ENCODE peak calls at places on chromosomes 16 and 17, in five cellular contexts. S, Q, W, P and D are unnamed samples.

GRCh38 chr16:2486645-2487516 is 12.0 kb downstream of the TBC1D24 start:
- DNase-seq in S (no peak), Q (no peak), W (no peak), P (peak), D (no peak)

GRCh38 chr16:24255446-24256352 is at the start of gene CACNG3:
- DNase-seq in S (peak), Q (peak), W (peak), P (no peak), D (peak)

GRCh38 chr16:13453325-13453724 is 466.6 kb upstream of the ERCC4 start:
- DNase-seq in S (no peak), Q (no peak), W (no peak), P (no peak), D (no peak)

GRCh38 chr17:17375826-17376225 is 72.7 kb downstream of the NT5M start:
- DNase-seq in S (no peak), Q (no peak), W (no peak), P (no peak), D (no peak)

GRCh38 chr16:1331712-1332617 is 1.5 kb upstream of the BAIAP3 start:
- DNase-seq in S (peak), Q (peak), W (peak), P (peak), D (peak)

GRCh38 chr16:78002915-78003538 is 19.3 kb upstream of the CLEC3A start:
- DNase-seq in S (peak), Q (peak), W (peak), P (peak), D (peak)

GRCh38 chr16:83245061-83245460 is 562.7 kb upstream of the HSBP1 start:
- DNase-seq in S (no peak), Q (no peak), W (no peak), P (no peak), D (no peak)

GRCh38 chr16:72921106-72921505 is 126.8 kb downstream of the ZFHX3 start:
- DNase-seq in S (no peak), Q (no peak), W (no peak), P (no peak), D (no peak)

GRCh38 chr17:1054656-1055055 is 57.7 kb downstream of the TIMM22 start:
- DNase-seq in S (no peak), Q (no peak), W (no peak), P (no peak), D (no peak)

GRCh38 chr17:58005728-58006562 is 1.1 kb downstream of the SRSF1 start:
- DNase-seq in S (no peak), Q (no peak), W (no peak), P (no peak), D (no peak)

GRCh38 chr17:58006924-58007780 is at the start of gene SRSF1:
- DNase-seq in S (peak), Q (peak), W (peak), P (peak), D (peak)

GRCh38 chr17:58005031-58005727 is 1.9 kb downstream of the SRSF1 start:
- DNase-seq in S (peak), Q (no peak), W (no peak), P (no peak), D (peak)

GRCh38 chr17:58007781-58008706 is 998 bp upstream of the SRSF1 start:
- DNase-seq in S (no peak), Q (peak), W (no peak), P (no peak), D (no peak)

DNA sequence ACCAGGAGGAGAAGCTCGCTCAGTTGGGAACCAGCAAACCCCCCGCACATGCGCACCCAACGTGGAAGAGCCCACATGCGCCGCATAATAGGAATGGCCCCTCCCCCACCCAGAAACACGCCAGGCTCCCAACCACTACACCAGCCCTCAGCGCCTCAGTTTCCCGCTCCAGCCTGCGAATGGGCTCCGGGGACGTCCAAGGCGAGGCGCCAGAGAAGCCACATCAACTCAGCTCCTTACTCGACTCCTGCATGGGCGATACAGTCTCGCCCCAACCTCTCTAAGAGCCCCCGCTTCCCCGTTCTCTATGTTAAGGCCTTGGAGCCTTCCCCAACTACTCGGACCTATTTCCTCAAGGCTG is 503 bp downstream of the SRSF1 start:
- DNase-seq in S (peak), Q (peak), W (peak), P (no peak), D (peak)
- TF ChIP-seq JUNB in S (no peak), Q (no peak), W (peak), P (no peak), D (no peak)

GRCh38 chr16:71474864-71475263 is 12.8 kb upstream of the ZNF23 start:
- DNase-seq in S (no peak), Q (no peak), W (no peak), P (no peak), D (no peak)
- TF ChIP-seq JUNB in S (no peak), Q (no peak), W (no peak), P (no peak), D (no peak)

GRCh38 chr17:16189791-16190348 is 25.5 kb downstream of the NCOR1 start:
- DNase-seq in S (no peak), Q (no peak), W (no peak), P (no peak), D (no peak)
- TF ChIP-seq JUNB in S (no peak), Q (no peak), W (no peak), P (no peak), D (no peak)

DNA sequence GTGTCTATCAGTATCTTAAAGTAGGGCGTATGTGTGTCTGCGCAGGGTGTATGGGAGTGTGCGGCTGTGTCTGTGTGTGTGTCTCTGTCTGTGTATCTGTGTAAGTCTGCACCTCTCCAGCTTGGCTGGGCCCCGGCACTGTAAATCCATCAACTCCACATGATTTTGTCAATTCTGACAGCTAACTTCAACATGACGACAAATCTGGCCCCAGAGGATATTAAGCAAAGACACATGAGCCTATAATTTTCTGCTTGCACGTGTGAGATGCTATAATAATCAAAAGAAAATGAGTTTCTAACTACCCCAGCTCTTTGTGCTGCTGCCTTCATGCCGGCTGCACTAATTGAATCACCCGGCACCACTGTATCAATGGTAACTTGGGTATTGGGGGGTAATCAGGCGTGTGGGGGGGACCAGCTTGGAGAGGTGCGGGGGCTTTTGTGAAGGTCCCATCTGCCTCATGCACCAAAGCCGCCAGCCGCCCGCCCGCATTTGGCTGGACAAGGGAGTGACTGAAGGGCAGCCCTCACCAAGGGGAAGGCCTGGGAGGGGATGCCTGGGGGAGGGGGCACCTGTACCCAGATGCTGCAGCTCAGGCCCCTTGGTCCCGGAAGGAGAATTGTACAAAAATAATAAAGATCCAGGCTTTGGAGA is 57.5 kb upstream of the LHX1 start:
- DNase-seq in S (no peak), Q (no peak), W (no peak), P (no peak), D (no peak)
- TF ChIP-seq JUNB in S (no peak), Q (no peak), W (no peak), P (no peak), D (no peak)

GRCh38 chr17:44653954-44654353 is 2.3 kb upstream of the MEIOC start:
- DNase-seq in S (no peak), Q (no peak), W (no peak), P (no peak), D (no peak)
- TF ChIP-seq JUNB in S (no peak), Q (no peak), W (no peak), P (no peak), D (no peak)

GRCh38 chr17:70171159-70171558 is 1.8 kb downstream of the KCNJ2 start:
- DNase-seq in S (no peak), Q (peak), W (no peak), P (no peak), D (no peak)

GRCh38 chr17:70172449-70172848 is 3.1 kb downstream of the KCNJ2 start:
- DNase-seq in S (no peak), Q (no peak), W (no peak), P (no peak), D (no peak)

GRCh38 chr17:70169707-70170597 is 620 bp downstream of the KCNJ2 start:
- DNase-seq in S (no peak), Q (peak), W (no peak), P (no peak), D (peak)

GRCh38 chr17:70173646-70174045 is 4.3 kb downstream of the KCNJ2 start:
- DNase-seq in S (no peak), Q (no peak), W (no peak), P (no peak), D (no peak)

GRCh38 chr17:70172921-70173320 is 3.6 kb downstream of the KCNJ2 start:
- DNase-seq in S (no peak), Q (no peak), W (no peak), P (no peak), D (no peak)
- TF ChIP-seq JUNB in S (no peak), Q (no peak), W (no peak), P (no peak), D (no peak)

DNA sequence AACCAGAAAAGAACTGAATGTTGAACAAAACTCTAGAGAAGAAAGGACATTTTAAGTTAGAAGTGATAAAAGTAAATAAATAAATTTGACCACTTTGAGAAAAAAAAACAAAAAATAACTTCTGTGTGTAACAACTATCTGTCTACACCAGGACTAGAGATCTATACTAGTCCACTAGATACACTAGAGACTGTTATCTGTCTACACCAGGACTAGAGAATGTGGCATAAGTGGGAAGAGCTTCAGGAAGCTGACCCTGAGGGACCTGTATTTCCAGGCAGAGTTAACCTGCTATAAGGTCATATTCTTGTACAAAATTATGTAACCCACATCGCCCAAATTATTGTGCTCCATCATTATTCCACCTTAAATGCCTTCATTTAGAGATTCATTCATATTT is 160.8 kb downstream of the SKAP1 start:
- DNase-seq in S (peak), Q (no peak), W (no peak), P (no peak), D (no peak)
- TF ChIP-seq JUNB in S (no peak), Q (no peak), W (no peak), P (no peak), D (no peak)